ENCODE peak calls at places on chromosomes 7 and 10, in nine cellular contexts. G is globus pallidus, U is foreskin keratinocyte, A is dorsolateral prefrontal cortex, I is adrenal gland, R is mucosa of gallbladder, W is EH, K is MCF 10A, Q is epithelial cell of esophagus. J is an unnamed sample.

GRCh38 chr10:116688241-116688711 is 54.1 kb downstream of the HSPA12A start:
- DNase-seq in G (no peak), U (peak; percentile 20), A (no peak), I (no peak), R (peak; percentile 25), W (peak; percentile 72), K (no peak), Q (no peak), J (peak; percentile 77)

GRCh38 chr10:71473671-71474599 is 77.2 kb downstream of the CDH23 start:
- DNase-seq in G (no peak), U (no peak), A (no peak), I (no peak), R (no peak), W (no peak), K (no peak), Q (no peak), J (no peak)

GRCh38 chr7:132492841-132493445 is 83.3 kb downstream of the PLXNA4 start:
- DNase-seq in G (no peak), U (no peak), A (no peak), I (no peak), R (no peak), W (no peak), K (no peak), Q (no peak), J (no peak)

GRCh38 chr10:102906507-102906906 is 11.6 kb upstream of the CNNM2 start:
- DNase-seq in G (no peak), U (no peak), A (no peak), I (no peak), R (no peak), W (no peak), K (no peak), Q (no peak), J (no peak)

GRCh38 chr7:123573896-123574467 is 16.4 kb upstream of the NDUFA5 start:
- DNase-seq in G (no peak), U (no peak), A (no peak), I (no peak), R (no peak), W (no peak), K (peak; percentile 12), Q (peak; percentile 38), J (no peak)

GRCh38 chr10:3094565-3095168 is 27.3 kb downstream of the PFKP start:
- DNase-seq in G (no peak), U (no peak), A (no peak), I (no peak), R (no peak), W (peak; percentile 47), K (no peak), Q (no peak), J (no peak)

GRCh38 chr10:89269822-89270483 is 18.4 kb upstream of the LIPA start:
- DNase-seq in G (no peak), U (no peak), A (no peak), I (no peak), R (no peak), W (no peak), K (no peak), Q (no peak), J (no peak)

GRCh38 chr7:74284781-74285259 is 4.4 kb upstream of the CLIP2 start:
- DNase-seq in G (no peak), U (no peak), A (no peak), I (no peak), R (peak; percentile 86), W (no peak), K (no peak), Q (no peak), J (no peak)

GRCh38 chr7:30281791-30282190 is 2.6 kb upstream of the ZNRF2 start:
- DNase-seq in G (no peak), U (no peak), A (no peak), I (no peak), R (peak; percentile 34), W (no peak), K (no peak), Q (peak; percentile 47), J (no peak)

GRCh38 chr7:21326916-21327315 is 101.0 kb upstream of the SP4 start:
- DNase-seq in G (no peak), U (no peak), A (no peak), I (no peak), R (no peak), W (no peak), K (no peak), Q (no peak), J (no peak)

GRCh38 chr7:92550194-92550593 is 21.6 kb downstream of the RBM48 start:
- DNase-seq in G (no peak), U (no peak), A (no peak), I (no peak), R (no peak), W (no peak), K (no peak), Q (no peak), J (no peak)

GRCh38 chr10:42955493-42955889 is 121.4 kb upstream of the RET start:
- DNase-seq in G (no peak), U (no peak), A (no peak), I (peak; percentile 6), R (no peak), W (no peak), K (no peak), Q (no peak), J (no peak)

GRCh38 chr7:1706721-1707613 is 36.9 kb downstream of the ELFN1 start:
- DNase-seq in G (no peak), U (no peak), A (no peak), I (no peak), R (no peak), W (no peak), K (no peak), Q (no peak), J (no peak)

GRCh38 chr10:8778713-8779112 is 724.2 kb downstream of the GATA3 start:
- DNase-seq in G (no peak), U (no peak), A (no peak), I (no peak), R (no peak), W (no peak), K (no peak), Q (no peak), J (no peak)

GRCh38 chr7:37400022-37400421 is 48.6 kb downstream of the ELMO1 start:
- DNase-seq in G (peak; percentile 42), U (no peak), A (no peak), I (no peak), R (no peak), W (no peak), K (no peak), Q (no peak), J (no peak)

GRCh38 chr10:33376976-33377657 is 42.6 kb upstream of the NRP1 start:
- DNase-seq in G (no peak), U (peak; percentile 74), A (no peak), I (no peak), R (no peak), W (peak; percentile 77), K (peak; percentile 44), Q (peak; percentile 72), J (peak; percentile 20)

GRCh38 chr10:22605168-22605567 is 109.2 kb downstream of the PIP4K2A start:
- DNase-seq in G (peak; percentile 50), U (peak; percentile 25), A (no peak), I (no peak), R (no peak), W (peak; percentile 73), K (peak; percentile 89), Q (peak; percentile 89), J (no peak)

GRCh38 chr10:77229704-77230103 is 407.9 kb downstream of the KCNMA1 start:
- DNase-seq in G (no peak), U (no peak), A (no peak), I (no peak), R (no peak), W (peak; percentile 34), K (no peak), Q (no peak), J (no peak)

GRCh38 chr7:157507987-157508386 is 171.2 kb downstream of the DNAJB6 start:
- DNase-seq in G (no peak), U (no peak), A (no peak), I (no peak), R (no peak), W (no peak), K (no peak), Q (no peak), J (no peak)

GRCh38 chr7:69114374-69114773 is 483.9 kb upstream of the AUTS2 start:
- DNase-seq in G (no peak), U (peak; percentile 66), A (no peak), I (no peak), R (no peak), W (peak; percentile 2), K (no peak), Q (peak; percentile 7), J (no peak)

GRCh38 chr7:5248201-5248885 is 34.4 kb upstream of the SLC29A4 start:
- DNase-seq in G (no peak), U (no peak), A (no peak), I (no peak), R (peak; percentile 68), W (no peak), K (no peak), Q (no peak), J (no peak)

GRCh38 chr10:79229081-79229541 is 118.2 kb upstream of the PPIF start:
- DNase-seq in G (no peak), U (peak; percentile 73), A (no peak), I (no peak), R (no peak), W (no peak), K (no peak), Q (peak; percentile 78), J (no peak)

GRCh38 chr10:15227611-15228372 is 59.3 kb upstream of the NMT2 start:
- DNase-seq in G (no peak), U (peak; percentile 39), A (no peak), I (no peak), R (no peak), W (peak; percentile 80), K (no peak), Q (peak; percentile 18), J (no peak)